ENCODE peak calls at places on chromosomes 5 and 9, in seven cellular contexts. Z is transverse colon, T is stomach, M is PC-9, S is astrocyte, K is HCT116, R is prostate gland. Q is an unnamed sample.

GRCh38 chr9:16202221-16202620 is 649.4 kb downstream of the CCDC171 start:
- DNase-seq in S (peak; percentile 50), T (no peak), M (no peak), R (no peak), Z (no peak), K (no peak), Q (no peak)

GRCh38 chr9:114824130-114824529 is 18.3 kb upstream of the TNFSF15 start:
- DNase-seq in S (peak; percentile 76), T (no peak), R (no peak), K (no peak), M (no peak), Z (no peak), Q (no peak)

GRCh38 chr5:40334242-40334635 is 345.5 kb upstream of the PTGER4 start:
- DNase-seq in R (no peak), Z (no peak), K (no peak), T (no peak), S (no peak), M (peak; percentile 13), Q (no peak)

GRCh38 chr9:18824095-18824666 is 208.8 kb downstream of the SAXO1 start:
- DNase-seq in T (no peak), M (no peak), S (no peak), Z (peak; percentile 17), R (no peak), K (no peak), Q (no peak)

GRCh38 chr5:54098267-54098666 is 212.1 kb downstream of the ARL15 start:
- DNase-seq in S (no peak), Z (no peak), T (no peak), K (no peak), R (no peak), M (no peak), Q (no peak)

GRCh38 chr5:122295138-122295537 is 16.9 kb upstream of the SNCAIP start:
- DNase-seq in Z (no peak), R (no peak), K (peak; percentile 18), T (no peak), M (no peak), S (no peak), Q (no peak)

GRCh38 chr5:72586788-72587530 is 79.7 kb upstream of the ZNF366 start:
- DNase-seq in T (no peak), R (no peak), K (no peak), Z (no peak), S (peak; percentile 6), M (peak; percentile 63), Q (no peak)

GRCh38 chr5:53038196-53038847 is 49.2 kb downstream of the ITGA2 start:
- DNase-seq in T (no peak), S (no peak), M (no peak), Z (no peak), R (no peak), K (no peak), Q (no peak)

GRCh38 chr5:90015584-90016018 is 394.0 kb downstream of the CETN3 start:
- DNase-seq in S (peak; percentile 73), Z (no peak), R (no peak), K (no peak), T (no peak), M (no peak), Q (no peak)

GRCh38 chr5:32991416-32991805 is 280.3 kb downstream of the NPR3 start:
- DNase-seq in R (peak; percentile 51), M (no peak), S (no peak), K (no peak), T (no peak), Z (no peak), Q (no peak)

GRCh38 chr5:64100203-64100602 is 65.4 kb upstream of the RNF180 start:
- DNase-seq in K (no peak), R (no peak), T (no peak), S (no peak), Z (no peak), M (no peak), Q (no peak)

GRCh38 chr5:14337603-14338002 is 194.5 kb downstream of the TRIO start:
- DNase-seq in M (no peak), Z (no peak), R (no peak), K (no peak), T (no peak), S (no peak), Q (no peak)

GRCh38 chr5:150303660-150304411 is 1.1 kb upstream of the ARSI start:
- DNase-seq in S (no peak), Z (no peak), T (no peak), M (no peak), K (no peak), R (no peak), Q (no peak)

GRCh38 chr9:120531683-120532300 is 48.2 kb downstream of the CDK5RAP2 start:
- DNase-seq in Z (peak; percentile 14), K (peak; percentile 27), S (no peak), T (no peak), M (no peak), R (no peak), Q (no peak)

GRCh38 chr5:79728396-79728795 is 38.8 kb downstream of the CMYA5 start:
- DNase-seq in Z (no peak), M (no peak), K (no peak), R (no peak), S (no peak), T (no peak), Q (no peak)

GRCh38 chr5:163893301-163893700 is 387.9 kb downstream of the MAT2B start:
- DNase-seq in M (no peak), Z (no peak), K (no peak), T (no peak), R (no peak), S (peak; percentile 42), Q (no peak)

GRCh38 chr9:79570449-79571308 is 1.1 kb upstream of the TLE4 start:
- DNase-seq in R (peak; percentile 31), S (peak; percentile 77), M (no peak), T (peak; percentile 36), Z (peak; percentile 47), K (no peak), Q (no peak)
- H3K27ac ChIP-seq in R (peak overlapping the region; percentile 48), S (peak overlapping the region; percentile 90), M (no peak overlapping the region), T (peak overlapping the region; percentile 90), Z (peak overlapping the region; percentile 85), K (no peak overlapping the region), Q (peak overlapping the region; percentile 53)

GRCh38 chr5:172895549-172895948 is 61.5 kb downstream of the ERGIC1 start:
- DNase-seq in M (no peak), Z (no peak), R (no peak), S (no peak), T (no peak), K (no peak), Q (no peak)

GRCh38 chr5:172894767-172895166 is 60.7 kb downstream of the ERGIC1 start:
- DNase-seq in K (no peak), R (no peak), S (no peak), Z (no peak), M (no peak), T (no peak), Q (no peak)

GRCh38 chr5:172892713-172893112 is 58.7 kb downstream of the ERGIC1 start:
- DNase-seq in T (peak; percentile 60), M (no peak), Z (no peak), S (no peak), K (no peak), R (no peak), Q (no peak)

GRCh38 chr5:172890659-172891058 is 56.6 kb downstream of the ERGIC1 start:
- DNase-seq in T (no peak), S (no peak), K (no peak), R (no peak), M (no peak), Z (no peak), Q (no peak)

DNA sequence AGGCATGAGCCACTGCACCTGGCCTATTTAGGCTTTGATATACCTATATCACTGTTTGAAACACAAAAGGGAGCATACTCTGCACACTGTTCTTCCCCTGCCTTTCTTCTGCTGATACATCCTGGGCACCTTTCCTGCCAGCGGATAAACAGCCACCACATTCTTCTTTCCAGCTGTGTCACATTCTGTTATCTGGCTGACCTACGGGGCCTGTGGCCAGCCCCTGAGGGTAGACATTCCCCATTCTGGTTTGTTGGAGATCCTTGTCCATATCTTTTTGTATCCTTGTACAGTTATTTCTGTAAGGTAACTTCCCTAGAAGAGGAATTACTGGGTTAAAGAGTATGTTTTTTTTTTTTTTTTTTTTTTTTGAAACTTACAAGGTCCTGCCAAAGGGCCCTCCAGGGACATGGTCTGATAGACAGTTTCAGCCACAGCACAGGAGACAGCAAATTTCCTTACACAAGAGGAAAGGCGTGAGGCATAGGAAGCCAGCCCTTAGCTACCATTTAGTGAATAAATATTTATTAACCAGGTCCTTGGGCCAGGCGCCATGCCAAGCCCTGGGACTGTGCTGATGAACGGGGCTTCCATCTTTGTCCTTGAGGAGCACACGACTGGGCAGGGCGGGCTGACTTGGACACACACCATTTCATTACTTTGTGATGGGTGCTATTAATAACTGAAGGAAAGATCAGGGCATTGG is 57.8 kb downstream of the ERGIC1 start:
- DNase-seq in R (no peak), K (no peak), S (no peak), M (no peak), T (peak; percentile 84), Z (no peak), Q (no peak)
- H3K36me3 ChIP-seq in R (peaks cover 6% of the 10 kb centered on the region), K (no peaks in the 10 kb centered on the region), S (peaks cover 12% of the 10 kb centered on the region), M (peaks cover 15% of the 10 kb centered on the region), T (peaks cover 10% of the 10 kb centered on the region), Z (no peaks in the 10 kb centered on the region), Q (peaks cover 4% of the 10 kb centered on the region)

DNA sequence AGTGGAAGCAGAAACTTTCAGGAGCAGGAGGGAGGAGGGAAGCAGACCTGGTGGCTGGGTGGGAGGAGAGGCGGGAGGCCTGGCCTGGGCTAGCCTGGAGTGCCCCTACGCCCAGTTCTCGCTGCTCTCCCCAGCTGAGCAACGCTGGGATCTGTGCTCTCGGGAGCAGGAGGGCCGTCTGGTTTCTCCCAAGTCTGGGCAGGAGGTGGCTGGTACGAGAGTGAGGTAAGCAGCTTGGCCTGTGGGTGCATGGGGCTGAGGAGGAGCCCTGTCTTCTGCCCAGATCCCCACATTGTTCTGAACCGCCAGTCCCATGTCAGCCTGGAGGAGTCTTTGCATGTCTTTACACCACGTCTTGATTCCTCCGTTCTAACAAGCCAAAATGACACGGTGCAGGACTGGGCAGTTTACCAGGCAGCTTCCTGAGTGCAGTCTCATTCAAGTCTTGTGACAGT is 15.0 kb upstream of the DAB2IP start:
- DNase-seq in T (no peak), Z (no peak), K (no peak), S (peak; percentile 32), M (no peak), R (peak; percentile 9), Q (no peak)
- H3K4me1 ChIP-seq in T (peaks cover 33% of the 10 kb centered on the region), Z (peaks cover 71% of the 10 kb centered on the region), K (peaks cover 25% of the 10 kb centered on the region), S (peaks cover 4% of the 10 kb centered on the region), M (peaks cover 9% of the 10 kb centered on the region), R (peaks cover 4% of the 10 kb centered on the region), Q (no peaks in the 10 kb centered on the region)

DNA sequence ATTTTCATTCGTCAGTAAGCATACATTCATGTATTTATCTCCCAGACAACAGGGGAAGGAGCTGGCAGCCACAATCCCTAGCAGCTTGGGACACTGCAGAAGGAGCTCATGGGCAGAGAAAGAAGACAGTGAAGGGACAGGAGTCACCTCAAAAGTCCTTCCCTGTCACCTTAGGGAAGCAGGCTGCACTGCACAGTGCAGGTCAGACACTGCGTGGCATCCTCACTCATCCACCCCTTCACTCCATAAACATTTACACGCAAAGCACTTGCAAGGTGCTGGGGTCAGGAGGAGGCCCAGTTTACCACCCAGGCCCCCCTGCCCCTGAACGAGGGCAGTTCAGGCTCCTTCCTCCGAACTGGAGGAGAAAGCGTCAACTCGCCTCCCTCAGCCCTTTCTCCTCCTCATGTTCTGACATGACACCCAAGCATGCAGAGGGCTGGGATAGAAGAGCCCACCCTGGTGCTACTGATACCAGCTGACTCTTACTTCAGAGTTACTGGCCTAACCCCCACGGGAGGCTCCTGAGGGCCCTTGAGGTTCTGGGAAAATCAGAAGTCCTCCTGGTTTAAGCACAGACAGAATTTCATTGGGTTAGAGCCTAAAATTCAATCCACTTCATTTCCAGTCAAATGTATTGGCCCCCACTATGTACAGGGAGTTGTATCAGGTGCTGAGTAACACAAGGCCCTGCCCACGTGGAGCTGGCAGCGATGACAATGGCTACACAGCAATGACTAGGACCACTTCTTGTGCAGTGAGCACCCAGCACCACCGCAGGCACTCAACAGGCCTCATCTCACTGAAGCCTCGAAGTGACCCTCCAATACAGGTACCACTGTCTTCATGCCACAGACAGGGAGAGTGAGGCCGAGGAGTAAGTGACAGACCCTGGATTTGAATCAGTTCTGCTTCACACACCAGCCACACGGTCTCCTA is 70.4 kb downstream of the RAPGEF1 start:
- DNase-seq in K (no peak), T (no peak), R (no peak), S (no peak), M (no peak), Z (no peak), Q (no peak)
- H3K27ac ChIP-seq in K (peak overlapping the region; percentile 3), T (peak overlapping the region; percentile 80), R (peak overlapping the region; percentile 18), S (no peak overlapping the region), M (no peak overlapping the region), Z (peak overlapping the region; percentile 71), Q (peak overlapping the region; percentile 96)